ENCODE peak calls at places on chromosomes 12 and 14, in five cellular contexts. K, M, R, X and D are unnamed samples.

GRCh38 chr12:44876554-44877275 is 600 bp upstream of the NELL2 start:
- DNase-seq in K (peak), M (no peak), R (peak), X (no peak), D (peak)

GRCh38 chr12:117994551-117995438 is 21.7 kb upstream of the RFC5 start:
- DNase-seq in K (no peak), M (no peak), R (no peak), X (no peak), D (no peak)

GRCh38 chr14:48350971-48351370 is 675.6 kb upstream of the MDGA2 start:
- DNase-seq in K (no peak), M (no peak), R (no peak), X (no peak), D (no peak)

GRCh38 chr12:70920891-70921290 is 353 bp upstream of the PTPRR start:
- DNase-seq in K (no peak), M (no peak), R (no peak), X (no peak), D (no peak)

GRCh38 chr12:47828967-47829482 is 9.3 kb upstream of the HDAC7 start:
- DNase-seq in K (no peak), M (peak), R (no peak), X (peak), D (no peak)

GRCh38 chr12:77324763-77325468 is 259.5 kb upstream of the E2F7 start:
- DNase-seq in K (peak), M (peak), R (no peak), X (peak), D (peak)

GRCh38 chr14:96039633-96040311 is 610 bp downstream of the C14orf132 start:
- DNase-seq in K (peak), M (no peak), R (no peak), X (no peak), D (peak)

GRCh38 chr14:92144708-92145107 is 22.9 kb downstream of the CPSF2 start:
- DNase-seq in K (no peak), M (no peak), R (no peak), X (no peak), D (no peak)

GRCh38 chr14:74176404-74176788 is 62.9 kb upstream of the VSX2 start:
- DNase-seq in K (no peak), M (no peak), R (no peak), X (no peak), D (no peak)

GRCh38 chr12:107404981-107405380 is 280.6 kb upstream of the PWP1 start:
- DNase-seq in K (peak), M (peak), R (no peak), X (no peak), D (peak)

GRCh38 chr14:103103461-103104388 is 9.2 kb downstream of the EXOC3L4 start:
- DNase-seq in K (no peak), M (no peak), R (no peak), X (no peak), D (no peak)

GRCh38 chr12:56104815-56105476 is 587 bp downstream of the PA2G4 start:
- DNase-seq in K (peak), M (no peak), R (no peak), X (no peak), D (no peak)

GRCh38 chr14:90624732-90625444 is 191.3 kb downstream of the TTC7B start:
- DNase-seq in K (no peak), M (no peak), R (no peak), X (no peak), D (no peak)

GRCh38 chr12:121668750-121669524 is 517 bp downstream of the MORN3 start:
- DNase-seq in K (peak), M (no peak), R (peak), X (peak), D (peak)

GRCh38 chr14:102493585-102493984 is 16.0 kb downstream of the ANKRD9 start:
- DNase-seq in K (no peak), M (no peak), R (no peak), X (no peak), D (no peak)

GRCh38 chr12:50999139-50999538 is 27.0 kb downstream of the SLC11A2 start:
- DNase-seq in K (no peak), M (no peak), R (no peak), X (no peak), D (no peak)

GRCh38 chr12:59239993-59240392 is 319.7 kb upstream of the LRIG3 start:
- DNase-seq in K (no peak), M (no peak), R (no peak), X (no peak), D (no peak)

GRCh38 chr12:6367065-6367968 is 8.0 kb downstream of the SCNN1A start:
- DNase-seq in K (peak), M (no peak), R (no peak), X (no peak), D (peak)

GRCh38 chr14:74973003-74973614 is 17.7 kb upstream of the PGF start:
- DNase-seq in K (peak), M (no peak), R (no peak), X (peak), D (peak)

GRCh38 chr12:27751386-27752047 is 28.5 kb upstream of the KLHL42 start:
- DNase-seq in K (no peak), M (peak), R (no peak), X (no peak), D (no peak)

GRCh38 chr12:102481705-102482104 is 1.3 kb upstream of the IGF1 start:
- DNase-seq in K (no peak), M (no peak), R (no peak), X (no peak), D (no peak)

GRCh38 chr12:92438641-92439396 is 264.0 kb upstream of the PLEKHG7 start:
- DNase-seq in K (no peak), M (no peak), R (no peak), X (no peak), D (no peak)

GRCh38 chr14:94447986-94448808 is 4.4 kb downstream of the SERPINA11 start:
- DNase-seq in K (no peak), M (no peak), R (no peak), X (no peak), D (no peak)

GRCh38 chr12:122942609-122943008 is 23.7 kb downstream of the ABCB9 start:
- DNase-seq in K (no peak), M (no peak), R (no peak), X (no peak), D (no peak)

GRCh38 chr14:87643005-87643404 is 350.0 kb downstream of the GALC start:
- DNase-seq in K (no peak), M (no peak), R (no peak), X (no peak), D (no peak)

GRCh38 chr12:120142231-120142877 is 25.8 kb upstream of the RAB35 start:
- DNase-seq in K (no peak), M (no peak), R (no peak), X (no peak), D (no peak)

GRCh38 chr14:68862954-68863594 is 70.2 kb upstream of the ZFP36L1 start:
- DNase-seq in K (peak), M (peak), R (peak), X (peak), D (peak)

GRCh38 chr12:113591480-113591971 is 119.9 kb upstream of the LHX5 start:
- DNase-seq in K (peak), M (no peak), R (no peak), X (no peak), D (peak)

GRCh38 chr12:90958995-90959394 is 4.0 kb upstream of the CCER1 start:
- DNase-seq in K (no peak), M (no peak), R (no peak), X (no peak), D (no peak)

GRCh38 chr14:68780358-68781160 is 12.3 kb downstream of the ZFP36L1 start:
- DNase-seq in K (peak), M (no peak), R (no peak), X (peak), D (no peak)

GRCh38 chr12:49059063-49059384 is 1.6 kb downstream of the KMT2D start:
- DNase-seq in K (no peak), M (no peak), R (no peak), X (no peak), D (no peak)

GRCh38 chr12:61531195-61531594 is 729.0 kb upstream of the USP15 start:
- DNase-seq in K (no peak), M (no peak), R (no peak), X (no peak), D (no peak)

GRCh38 chr12:25813843-25814242 is 144.6 kb upstream of the RASSF8 start:
- DNase-seq in K (no peak), M (no peak), R (no peak), X (no peak), D (no peak)

GRCh38 chr12:130716918-130717306 is 813 bp upstream of the RIMBP2 start:
- DNase-seq in K (no peak), M (no peak), R (no peak), X (no peak), D (no peak)

GRCh38 chr12:70691018-70691672 is 53.9 kb upstream of the PTPRB start:
- DNase-seq in K (no peak), M (no peak), R (no peak), X (no peak), D (no peak)

GRCh38 chr14:105465209-105466031 is 9.2 kb upstream of the CRIP2 start:
- DNase-seq in K (no peak), M (no peak), R (no peak), X (peak), D (no peak)

GRCh38 chr12:1852076-1852475 is 31.7 kb downstream of the LRTM2 start:
- DNase-seq in K (no peak), M (no peak), R (no peak), X (no peak), D (no peak)

GRCh38 chr12:52382854-52383253 is 2.6 kb downstream of the KRT84 start:
- DNase-seq in K (peak), M (no peak), R (no peak), X (no peak), D (no peak)

GRCh38 chr12:52379536-52379935 is 5.9 kb downstream of the KRT84 start:
- DNase-seq in K (no peak), M (no peak), R (no peak), X (no peak), D (no peak)

GRCh38 chr12:52381206-52381605 is 4.2 kb downstream of the KRT84 start:
- DNase-seq in K (no peak), M (no peak), R (no peak), X (no peak), D (no peak)

GRCh38 chr12:52378091-52378490 is 7.4 kb downstream of the KRT84 start:
- DNase-seq in K (no peak), M (no peak), R (no peak), X (no peak), D (no peak)

DNA sequence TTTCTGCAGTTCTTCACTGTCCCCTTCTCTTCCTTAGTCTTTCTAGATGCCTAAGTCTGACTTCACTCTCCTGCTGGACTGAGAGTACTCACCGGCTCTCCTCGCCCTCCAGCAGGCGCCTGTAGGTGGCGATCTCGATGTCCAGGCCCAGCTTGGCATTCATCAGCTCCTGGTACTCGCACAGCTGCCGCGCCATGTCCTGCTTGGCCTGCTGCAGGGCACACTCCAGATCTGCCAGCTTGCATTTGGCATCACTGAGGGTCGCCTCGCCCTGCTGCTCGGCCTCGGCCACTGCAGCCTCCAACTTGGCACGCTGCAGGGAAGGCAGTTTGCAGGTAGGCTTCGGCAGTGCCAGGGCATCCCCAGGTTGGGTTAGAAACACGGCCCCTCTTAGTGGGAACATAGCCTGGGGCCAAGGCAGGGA is 5.2 kb downstream of the KRT84 start:
- DNase-seq in K (peak), M (no peak), R (no peak), X (no peak), D (no peak)
- TF ChIP-seq CTCF in K (peak), M (peak), R (no peak), X (peak), D (no peak)

DNA sequence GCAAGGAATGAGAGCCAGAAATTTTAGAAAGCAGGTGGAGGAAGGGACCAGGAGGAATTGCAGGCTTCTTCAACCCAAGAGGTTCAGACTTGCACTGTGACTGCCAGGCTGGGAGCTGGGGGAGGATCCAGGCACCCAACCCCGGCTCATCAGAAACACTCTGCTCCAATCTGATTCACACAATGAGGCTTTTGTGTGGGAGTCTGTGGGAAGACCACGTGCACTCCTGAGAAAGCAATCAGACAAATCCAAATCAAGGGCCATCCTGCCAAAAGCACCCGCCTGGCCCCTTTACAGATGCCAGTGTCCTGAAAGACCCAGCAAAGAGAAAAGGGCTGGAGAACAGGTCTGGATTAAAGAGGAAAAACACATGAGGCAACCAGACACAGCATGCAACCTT is 16.0 kb downstream of the SCARB1 start:
- DNase-seq in K (no peak), M (no peak), R (no peak), X (no peak), D (no peak)
- TF ChIP-seq CTCF in K (no peak), M (no peak), R (no peak), X (no peak), D (no peak)

GRCh38 chr14:31543969-31544799 is 17.0 kb upstream of the NUBPL start:
- DNase-seq in K (no peak), M (peak), R (no peak), X (no peak), D (no peak)
- TF ChIP-seq CTCF in K (no peak), M (no peak), R (no peak), X (peak), D (no peak)

GRCh38 chr12:110371408-110372055 is 32.0 kb downstream of the ANAPC7 start:
- DNase-seq in K (no peak), M (no peak), R (no peak), X (no peak), D (peak)
- TF ChIP-seq CTCF in K (no peak), M (no peak), R (no peak), X (no peak), D (no peak)